ENCODE peak calls at places on chromosomes 7 and 10, in four cellular contexts. B, O, A and Z are unnamed samples.

GRCh38 chr7:38507379-38507778 is 123.8 kb downstream of the AMPH start:
- DNase-seq in O (no peak), B (no peak), A (no peak), Z (no peak)

GRCh38 chr7:132457658-132458057 is 118.6 kb downstream of the PLXNA4 start:
- DNase-seq in A (no peak), B (no peak), O (no peak), Z (no peak)

GRCh38 chr7:22945584-22945983 is 68.3 kb downstream of the HYCC1 start:
- DNase-seq in A (no peak), B (no peak), O (no peak), Z (no peak)

GRCh38 chr10:72334832-72335393 is 19.8 kb downstream of the DNAJB12 start:
- DNase-seq in O (peak), B (peak), A (peak), Z (peak)

GRCh38 chr7:152341039-152341913 is 94.5 kb downstream of the KMT2C start:
- DNase-seq in B (peak), O (no peak), A (peak), Z (peak)

GRCh38 chr7:22295402-22296264 is 61.3 kb downstream of the RAPGEF5 start:
- DNase-seq in B (no peak), A (no peak), O (no peak), Z (no peak)

GRCh38 chr7:93856319-93856718 is 34.2 kb downstream of the TFPI2 start:
- DNase-seq in O (no peak), A (no peak), B (no peak), Z (no peak)

GRCh38 chr7:68865351-68865885 is 732.9 kb upstream of the AUTS2 start:
- DNase-seq in O (no peak), A (no peak), B (no peak), Z (no peak)

GRCh38 chr10:116151076-116151475 is 121.9 kb downstream of the GFRA1 start:
- DNase-seq in A (no peak), O (no peak), B (no peak), Z (no peak)

GRCh38 chr10:84225424-84226173 is at the start of gene LRIT2:
- DNase-seq in A (no peak), B (no peak), O (no peak), Z (no peak)

GRCh38 chr7:102424129-102424551 is 9.2 kb upstream of the ORAI2 start:
- DNase-seq in B (no peak), A (no peak), O (no peak), Z (no peak)

GRCh38 chr10:24360286-24361127 is 151.6 kb downstream of the KIAA1217 start:
- DNase-seq in B (peak), O (no peak), A (peak), Z (peak)

GRCh38 chr10:10317151-10317550 is 700.5 kb upstream of the CELF2 start:
- DNase-seq in B (no peak), A (no peak), O (no peak), Z (no peak)

GRCh38 chr7:94303736-94304135 is 91.0 kb upstream of the COL1A2 start:
- DNase-seq in A (no peak), B (peak), O (no peak), Z (peak)